ENCODE peak calls at places on chromosomes 7 and 10, in five cellular contexts. One of them, this sample, is unnamed.
A peak's percentile ranks its signal among the peaks of the same experiment; 100 is the strongest.

GRCh38 chr10:29068302-29068701 is 220.6 kb upstream of the LYZL1 start:
- DNase-seq in AG09309: no peak
- DNase-seq in MCF 10A: no peak
- DNase-seq in GM10248: no peak
- DNase-seq in nephron progenitor cell: no peak
- DNase-seq in this sample: no peak

GRCh38 chr7:706721-707120 is 19.8 kb upstream of the DNAAF5 start:
- DNase-seq in AG09309: no peak
- DNase-seq in MCF 10A: no peak
- DNase-seq in GM10248: no peak
- DNase-seq in nephron progenitor cell: no peak
- DNase-seq in this sample: no peak

GRCh38 chr7:43302211-43302711 is 189.8 kb downstream of the HECW1 start:
- DNase-seq in AG09309: no peak
- DNase-seq in MCF 10A: peak; percentile 91
- DNase-seq in GM10248: no peak
- DNase-seq in nephron progenitor cell: peak; percentile 16
- DNase-seq in this sample: peak; percentile 26

GRCh38 chr7:85000973-85001372 is 185.9 kb downstream of the SEMA3D start:
- DNase-seq in AG09309: no peak
- DNase-seq in MCF 10A: no peak
- DNase-seq in GM10248: no peak
- DNase-seq in nephron progenitor cell: no peak
- DNase-seq in this sample: no peak

GRCh38 chr10:112816033-112816430 is 134.0 kb upstream of the TCF7L2 start:
- DNase-seq in AG09309: no peak
- DNase-seq in MCF 10A: no peak
- DNase-seq in GM10248: no peak
- DNase-seq in nephron progenitor cell: no peak
- DNase-seq in this sample: no peak

GRCh38 chr10:17923728-17924127 is 28.0 kb upstream of the SLC39A12 start:
- DNase-seq in AG09309: peak; percentile 78
- DNase-seq in MCF 10A: peak; percentile 69
- DNase-seq in GM10248: no peak
- DNase-seq in nephron progenitor cell: no peak
- DNase-seq in this sample: no peak

GRCh38 chr10:101356132-101356531 is 2.2 kb downstream of the BTRC start:
- DNase-seq in AG09309: no peak
- DNase-seq in MCF 10A: no peak
- DNase-seq in GM10248: no peak
- DNase-seq in nephron progenitor cell: no peak
- DNase-seq in this sample: no peak

GRCh38 chr10:69179089-69179742 is 818 bp upstream of the SUPV3L1 start:
- DNase-seq in AG09309: peak; percentile 5
- DNase-seq in MCF 10A: no peak
- DNase-seq in GM10248: peak; percentile 29
- DNase-seq in nephron progenitor cell: no peak
- DNase-seq in this sample: no peak

GRCh38 chr7:11951909-11952308 is 119.9 kb upstream of the THSD7A start:
- DNase-seq in AG09309: no peak
- DNase-seq in MCF 10A: peak; percentile 32
- DNase-seq in GM10248: no peak
- DNase-seq in nephron progenitor cell: no peak
- DNase-seq in this sample: no peak

GRCh38 chr10:22158426-22158825 is 59.4 kb downstream of the EBLN1 start:
- DNase-seq in AG09309: no peak
- DNase-seq in MCF 10A: no peak
- DNase-seq in GM10248: no peak
- DNase-seq in nephron progenitor cell: no peak
- DNase-seq in this sample: no peak

GRCh38 chr10:66639351-66639750 is 286.5 kb upstream of the LRRTM3 start:
- DNase-seq in AG09309: no peak
- DNase-seq in MCF 10A: no peak
- DNase-seq in GM10248: no peak
- DNase-seq in nephron progenitor cell: no peak
- DNase-seq in this sample: no peak

GRCh38 chr10:64173826-64174225 is 652.6 kb downstream of the REEP3 start:
- DNase-seq in AG09309: no peak
- DNase-seq in MCF 10A: no peak
- DNase-seq in GM10248: no peak
- DNase-seq in nephron progenitor cell: no peak
- DNase-seq in this sample: no peak

GRCh38 chr7:143299840-143300239 is 11.7 kb downstream of the CASP2 start:
- DNase-seq in AG09309: no peak
- DNase-seq in MCF 10A: peak; percentile 45
- DNase-seq in GM10248: no peak
- DNase-seq in nephron progenitor cell: peak; percentile 33
- DNase-seq in this sample: peak; percentile 66

GRCh38 chr10:118501171-118501570 is 94.3 kb downstream of the PRLHR start:
- DNase-seq in AG09309: no peak
- DNase-seq in MCF 10A: peak; percentile 85
- DNase-seq in GM10248: no peak
- DNase-seq in nephron progenitor cell: no peak
- DNase-seq in this sample: no peak

GRCh38 chr10:7192831-7193348 is 217.9 kb downstream of the SFMBT2 start:
- DNase-seq in AG09309: no peak
- DNase-seq in MCF 10A: no peak
- DNase-seq in GM10248: no peak
- DNase-seq in nephron progenitor cell: no peak
- DNase-seq in this sample: no peak

GRCh38 chr7:150335774-150336112 is 5.7 kb downstream of the RARRES2 start:
- DNase-seq in AG09309: no peak
- DNase-seq in MCF 10A: no peak
- DNase-seq in GM10248: no peak
- DNase-seq in nephron progenitor cell: no peak
- DNase-seq in this sample: no peak

DNA sequence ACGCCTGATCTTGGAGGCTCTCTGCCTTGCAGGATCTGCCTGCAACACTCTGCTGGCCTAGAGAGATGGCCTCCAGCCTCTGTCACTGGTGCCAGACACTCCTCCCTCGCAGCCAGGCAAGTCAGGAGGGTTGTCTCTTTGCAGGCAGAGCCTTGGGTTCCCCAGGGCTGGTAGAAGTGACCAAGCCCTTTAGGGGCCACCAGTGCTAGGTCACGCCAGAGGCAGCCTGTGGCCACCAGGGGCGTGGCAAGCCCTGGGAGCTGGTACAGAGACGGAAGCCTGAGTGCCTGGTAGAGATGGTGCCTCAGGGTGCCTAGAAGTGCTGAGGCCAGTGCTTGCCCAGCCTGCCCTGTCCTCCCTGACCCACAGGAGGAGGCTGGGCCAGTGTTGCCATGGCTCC is 9.1 kb downstream of the ADCYAP1R1 start:
- DNase-seq in AG09309: no peak
- DNase-seq in MCF 10A: no peak
- DNase-seq in GM10248: no peak
- DNase-seq in nephron progenitor cell: no peak
- DNase-seq in this sample: no peak
- TF ChIP-seq CTCF in AG09309: no peak
- TF ChIP-seq CTCF in MCF 10A: no peak
- TF ChIP-seq CTCF in GM10248: no peak
- TF ChIP-seq CTCF in nephron progenitor cell: peak; percentile 22
- TF ChIP-seq CTCF in this sample: no peak

DNA sequence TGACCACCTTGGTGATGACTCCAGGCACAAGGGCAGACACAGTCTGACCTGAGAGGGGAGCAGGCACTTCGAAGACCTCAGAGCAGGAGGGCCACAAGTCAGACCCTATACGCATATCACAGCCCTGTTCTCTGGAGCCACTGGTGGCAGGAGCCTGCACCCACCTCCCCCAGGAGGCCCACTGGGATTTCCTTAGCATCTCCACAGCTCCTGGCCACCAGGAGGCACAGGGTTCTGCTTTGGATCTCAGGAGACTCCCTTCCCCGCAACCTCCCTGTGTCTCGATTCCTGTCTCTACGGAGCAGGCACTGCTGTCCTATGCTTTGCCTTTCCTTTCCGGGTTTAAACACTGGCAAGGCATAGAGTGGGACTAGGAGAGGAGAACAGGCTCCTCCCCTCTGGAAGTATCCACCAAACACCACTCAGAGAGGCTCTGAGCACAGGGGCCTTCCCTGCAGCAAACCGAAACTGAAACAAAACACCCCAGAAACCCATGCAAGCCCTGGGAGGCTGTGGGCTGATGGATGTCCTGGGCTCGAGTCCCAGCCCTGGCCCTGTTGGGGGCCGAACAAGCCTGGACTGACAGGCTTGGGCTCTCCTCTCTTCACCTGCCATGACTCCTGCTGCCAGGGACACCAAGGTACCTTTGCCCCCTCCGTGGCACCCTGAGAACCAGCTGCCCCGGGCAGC is 166.3 kb downstream of the NEURL1 start:
- DNase-seq in AG09309: peak; percentile 79
- DNase-seq in MCF 10A: peak; percentile 57
- DNase-seq in GM10248: peak; percentile 88
- DNase-seq in nephron progenitor cell: peak; percentile 46
- DNase-seq in this sample: no peak
- TF ChIP-seq CTCF in AG09309: peak; percentile 34
- TF ChIP-seq CTCF in MCF 10A: no peak
- TF ChIP-seq CTCF in GM10248: no peak
- TF ChIP-seq CTCF in nephron progenitor cell: no peak
- TF ChIP-seq CTCF in this sample: no peak

DNA sequence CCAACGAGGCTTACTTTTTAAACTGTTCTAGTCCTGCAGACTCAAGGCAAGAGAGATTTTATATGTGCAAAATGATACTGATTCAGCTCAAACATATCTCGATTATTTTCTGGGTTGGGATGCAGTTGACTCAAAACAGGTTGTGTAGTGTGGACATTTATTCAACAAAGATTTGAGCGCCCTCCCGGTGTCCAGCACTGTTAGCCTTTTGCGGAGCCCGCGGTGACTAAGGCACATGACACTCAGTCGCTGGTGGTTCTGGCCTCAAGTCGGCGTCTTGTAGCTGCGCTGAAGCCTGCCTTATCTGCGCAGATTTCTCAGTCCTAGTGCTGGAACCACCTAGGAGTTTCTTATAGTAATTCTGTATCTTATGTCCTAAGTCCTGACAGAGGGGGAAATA is 938 bp upstream of the CADPS2 start:
- DNase-seq in AG09309: peak; percentile 11
- DNase-seq in MCF 10A: peak; percentile 69
- DNase-seq in GM10248: peak; percentile 14
- DNase-seq in nephron progenitor cell: peak; percentile 54
- DNase-seq in this sample: peak; percentile 58
- TF ChIP-seq CTCF in AG09309: peak; percentile 21
- TF ChIP-seq CTCF in MCF 10A: no peak
- TF ChIP-seq CTCF in GM10248: no peak
- TF ChIP-seq CTCF in nephron progenitor cell: no peak
- TF ChIP-seq CTCF in this sample: no peak

GRCh38 chr7:103887853-103888602 is 101.4 kb downstream of the RELN start:
- DNase-seq in AG09309: no peak
- DNase-seq in MCF 10A: no peak
- DNase-seq in GM10248: no peak
- DNase-seq in nephron progenitor cell: no peak
- DNase-seq in this sample: no peak
- TF ChIP-seq CTCF in AG09309: no peak
- TF ChIP-seq CTCF in MCF 10A: no peak
- TF ChIP-seq CTCF in GM10248: no peak
- TF ChIP-seq CTCF in nephron progenitor cell: no peak
- TF ChIP-seq CTCF in this sample: no peak

GRCh38 chr7:121373177-121373576 is 22.9 kb downstream of the FAM3C start:
- DNase-seq in AG09309: no peak
- DNase-seq in MCF 10A: no peak
- DNase-seq in GM10248: no peak
- DNase-seq in nephron progenitor cell: no peak
- DNase-seq in this sample: no peak
- TF ChIP-seq CTCF in AG09309: no peak
- TF ChIP-seq CTCF in MCF 10A: peak; percentile 11
- TF ChIP-seq CTCF in GM10248: no peak
- TF ChIP-seq CTCF in nephron progenitor cell: no peak
- TF ChIP-seq CTCF in this sample: peak; percentile 51

GRCh38 chr10:132297521-132297920 is 10.2 kb downstream of the STK32C start:
- DNase-seq in AG09309: no peak
- DNase-seq in MCF 10A: no peak
- DNase-seq in GM10248: no peak
- DNase-seq in nephron progenitor cell: no peak
- DNase-seq in this sample: no peak
- TF ChIP-seq CTCF in AG09309: no peak
- TF ChIP-seq CTCF in MCF 10A: no peak
- TF ChIP-seq CTCF in GM10248: no peak
- TF ChIP-seq CTCF in nephron progenitor cell: no peak
- TF ChIP-seq CTCF in this sample: no peak

GRCh38 chr10:114239117-114239993 is at the start of gene VWA2:
- DNase-seq in AG09309: no peak
- DNase-seq in MCF 10A: no peak
- DNase-seq in GM10248: peak; percentile 47
- DNase-seq in nephron progenitor cell: peak; percentile 71
- DNase-seq in this sample: peak; percentile 55
- TF ChIP-seq CTCF in AG09309: no peak
- TF ChIP-seq CTCF in MCF 10A: no peak
- TF ChIP-seq CTCF in GM10248: peak; percentile 18
- TF ChIP-seq CTCF in nephron progenitor cell: peak; percentile 35
- TF ChIP-seq CTCF in this sample: no peak

DNA sequence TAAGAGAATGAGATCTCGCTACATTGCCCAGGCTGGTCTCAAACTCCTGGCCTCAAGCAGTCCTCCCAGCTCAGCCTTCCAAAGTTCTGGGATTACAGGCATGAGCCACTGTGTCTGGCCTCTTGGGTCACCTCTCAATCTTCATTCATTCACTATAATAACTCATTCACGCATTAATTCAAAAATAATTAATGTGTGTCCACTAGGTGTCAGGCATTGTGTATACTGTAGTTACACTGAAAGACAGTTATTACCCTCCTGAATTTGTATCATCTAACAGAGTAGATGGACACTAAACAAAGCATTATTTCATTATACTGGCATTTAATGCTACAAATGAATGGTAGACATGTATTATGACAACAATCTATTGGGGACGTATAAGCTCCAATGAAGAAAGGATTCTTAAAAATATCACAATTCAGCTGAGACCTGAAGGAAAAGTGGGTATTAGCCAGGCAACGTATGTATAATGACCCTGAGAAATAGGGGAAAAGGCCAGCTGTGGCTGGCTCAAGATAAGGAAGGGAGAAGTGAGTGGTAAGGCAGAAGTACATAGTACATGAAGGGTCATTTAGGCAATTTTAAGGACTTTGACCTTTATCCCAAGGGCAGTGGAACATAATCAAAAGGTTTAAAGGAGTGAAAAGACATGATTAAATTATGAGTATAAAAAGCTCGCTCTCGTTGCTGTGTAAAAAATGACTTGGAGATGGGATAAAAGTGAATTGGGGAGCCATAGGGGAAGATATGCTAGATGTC is 150.7 kb downstream of the BTAF1 start:
- DNase-seq in AG09309: no peak
- DNase-seq in MCF 10A: peak; percentile 29
- DNase-seq in GM10248: no peak
- DNase-seq in nephron progenitor cell: no peak
- DNase-seq in this sample: no peak
- TF ChIP-seq CTCF in AG09309: peak; percentile 18
- TF ChIP-seq CTCF in MCF 10A: peak; percentile 30
- TF ChIP-seq CTCF in GM10248: peak; percentile 11
- TF ChIP-seq CTCF in nephron progenitor cell: no peak
- TF ChIP-seq CTCF in this sample: no peak

GRCh38 chr10:61547297-61547696 is 94.1 kb upstream of the TMEM26 start:
- DNase-seq in AG09309: no peak
- DNase-seq in MCF 10A: no peak
- DNase-seq in GM10248: no peak
- DNase-seq in nephron progenitor cell: no peak
- DNase-seq in this sample: no peak
- TF ChIP-seq CTCF in AG09309: no peak
- TF ChIP-seq CTCF in MCF 10A: no peak
- TF ChIP-seq CTCF in GM10248: no peak
- TF ChIP-seq CTCF in nephron progenitor cell: no peak
- TF ChIP-seq CTCF in this sample: no peak